ENCODE peak calls at places on chromosome 10, in four cellular contexts. M, E, U and Y are unnamed samples.

GRCh38 chr10:52778511-52779392 is 6.2 kb upstream of the MBL2 start:
- DNase-seq in U (peak), M (peak), E (no peak), Y (peak)

GRCh38 chr10:12340937-12341336 is 8.4 kb upstream of the CAMK1D start:
- DNase-seq in U (no peak), M (no peak), E (no peak), Y (no peak)

GRCh38 chr10:125102821-125103220 is 57.5 kb downstream of the CTBP2 start:
- DNase-seq in E (peak), U (no peak), M (no peak), Y (no peak)

GRCh38 chr10:112269266-112269665 is 13.9 kb upstream of the TECTB start:
- DNase-seq in E (no peak), M (no peak), U (no peak), Y (no peak)

GRCh38 chr10:43809211-43809930 is 160.7 kb upstream of the ZNF32 start:
- DNase-seq in E (no peak), M (peak), U (peak), Y (peak)

GRCh38 chr10:82552273-82552672 is 677.3 kb downstream of the NRG3 start:
- DNase-seq in E (no peak), M (no peak), U (no peak), Y (no peak)

GRCh38 chr10:97673736-97674525 is 13.1 kb downstream of the AVPI1 start:
- DNase-seq in M (peak), E (no peak), U (peak), Y (no peak)

GRCh38 chr10:98349508-98349922 is 65.5 kb downstream of the PYROXD2 start:
- DNase-seq in U (peak), M (peak), E (peak), Y (no peak)

GRCh38 chr10:16440396-16441105 is 3.7 kb downstream of the PTER start:
- DNase-seq in E (no peak), M (no peak), U (peak), Y (no peak)

GRCh38 chr10:113894581-113894980 is 40.1 kb downstream of the NHLRC2 start:
- DNase-seq in E (no peak), M (no peak), U (no peak), Y (no peak)

GRCh38 chr10:80582561-80582960 is 44.9 kb downstream of the SH2D4B start:
- DNase-seq in U (no peak), E (no peak), M (no peak), Y (peak)

GRCh38 chr10:91144961-91145360 is 75.5 kb upstream of the PCGF5 start:
- DNase-seq in E (no peak), U (no peak), M (no peak), Y (no peak)

GRCh38 chr10:132115736-132116135 is 50.0 kb downstream of the JAKMIP3 start:
- DNase-seq in E (no peak), M (no peak), U (peak), Y (no peak)

GRCh38 chr10:82762641-82763040 is 887.6 kb downstream of the NRG3 start:
- DNase-seq in M (no peak), U (no peak), E (no peak), Y (no peak)

GRCh38 chr10:100006241-100006886 is 3.4 kb downstream of the DNMBP start:
- DNase-seq in E (no peak), U (peak), M (peak), Y (no peak)

GRCh38 chr10:43573250-43574034 is 974 bp downstream of the ZNF239 start:
- DNase-seq in U (peak), M (peak), E (no peak), Y (no peak)

GRCh38 chr10:23021430-23021829 is 73.9 kb upstream of the MSRB2 start:
- DNase-seq in E (no peak), M (no peak), U (no peak), Y (no peak)

GRCh38 chr10:11617233-11617632 is 5.8 kb upstream of the USP6NL start:
- DNase-seq in U (no peak), M (no peak), E (no peak), Y (no peak)

GRCh38 chr10:51289519-51289918 is 215.2 kb downstream of the PRKG1 start:
- DNase-seq in U (no peak), M (no peak), E (no peak), Y (no peak)

GRCh38 chr10:132337019-132337418 is 5.0 kb downstream of the LRRC27 start:
- DNase-seq in M (peak), U (no peak), E (no peak), Y (no peak)

GRCh38 chr10:69888882-69889584 is 87.3 kb downstream of the COL13A1 start:
- DNase-seq in M (no peak), U (no peak), E (no peak), Y (no peak)

GRCh38 chr10:119025336-119025735 is 4.2 kb upstream of the NANOS1 start:
- DNase-seq in U (peak), M (peak), E (no peak), Y (peak)

GRCh38 chr10:101567165-101568006 is 20.7 kb downstream of the POLL start:
- DNase-seq in M (no peak), U (no peak), E (peak), Y (no peak)

GRCh38 chr10:101569838-101570763 is 18.0 kb downstream of the POLL start:
- DNase-seq in M (peak), U (peak), E (peak), Y (peak)

GRCh38 chr10:101570764-101571572 is 17.1 kb downstream of the POLL start:
- DNase-seq in U (no peak), M (no peak), E (no peak), Y (no peak)

GRCh38 chr10:101568054-101568745 is 19.9 kb downstream of the POLL start:
- DNase-seq in M (no peak), E (peak), U (no peak), Y (no peak)

DNA sequence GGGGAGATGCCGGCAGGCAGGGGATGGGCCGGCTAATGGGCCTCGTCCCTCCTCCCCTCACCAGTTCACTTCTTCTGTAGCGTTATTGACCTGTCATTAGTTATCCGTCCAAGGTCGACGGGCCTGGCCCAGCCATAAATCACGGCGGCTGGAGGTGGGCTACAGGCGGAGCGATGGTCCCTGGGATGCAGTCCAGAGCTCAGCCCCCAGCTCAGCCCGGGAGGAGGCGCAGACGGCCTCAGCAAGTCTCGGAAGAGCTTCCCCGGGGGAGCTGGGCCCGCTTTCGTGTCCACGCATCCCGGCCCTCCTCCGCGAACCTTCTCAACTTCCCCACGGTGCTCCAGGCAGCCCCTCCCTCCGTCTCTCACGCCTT is 18.6 kb downstream of the POLL start:
- DNase-seq in E (peak), U (no peak), M (no peak), Y (no peak)
- H3K4me3 ChIP-seq in E (no peak), U (no peak), M (peak), Y (peak)

GRCh38 chr10:35821339-35821911 is 179.3 kb upstream of the FZD8 start:
- DNase-seq in M (peak), U (no peak), E (no peak), Y (peak)

GRCh38 chr10:35819736-35820135 is 177.6 kb upstream of the FZD8 start:
- DNase-seq in E (no peak), U (no peak), M (no peak), Y (peak)

GRCh38 chr10:35819011-35819410 is 176.9 kb upstream of the FZD8 start:
- DNase-seq in M (no peak), U (no peak), E (no peak), Y (no peak)

GRCh38 chr10:35824704-35825103 is 182.6 kb upstream of the FZD8 start:
- DNase-seq in U (no peak), E (no peak), M (no peak), Y (peak)

DNA sequence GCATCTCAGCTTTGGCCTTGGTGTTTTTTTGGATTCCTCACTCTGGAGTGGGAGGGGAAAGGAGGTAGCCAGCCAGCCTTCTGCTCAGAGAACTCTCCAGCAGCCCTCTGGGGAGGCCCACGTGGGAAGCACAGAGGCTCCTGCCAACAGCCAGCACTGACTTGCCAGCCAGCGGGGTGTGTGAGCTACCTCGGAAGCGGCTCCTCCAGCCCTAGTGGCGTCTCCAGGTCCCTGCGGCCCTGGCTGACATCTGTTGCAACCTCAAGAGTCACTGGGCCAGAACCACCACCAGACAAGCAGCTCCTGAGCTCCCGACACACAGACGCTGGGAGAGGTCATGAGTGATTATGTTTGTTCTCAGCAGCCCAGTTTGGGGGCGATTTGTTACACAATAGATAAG is 180.2 kb upstream of the FZD8 start:
- DNase-seq in M (peak), E (peak), U (peak), Y (no peak)
- TF ChIP-seq CTCF in M (peak), E (no peak), U (peak), Y (peak)

DNA sequence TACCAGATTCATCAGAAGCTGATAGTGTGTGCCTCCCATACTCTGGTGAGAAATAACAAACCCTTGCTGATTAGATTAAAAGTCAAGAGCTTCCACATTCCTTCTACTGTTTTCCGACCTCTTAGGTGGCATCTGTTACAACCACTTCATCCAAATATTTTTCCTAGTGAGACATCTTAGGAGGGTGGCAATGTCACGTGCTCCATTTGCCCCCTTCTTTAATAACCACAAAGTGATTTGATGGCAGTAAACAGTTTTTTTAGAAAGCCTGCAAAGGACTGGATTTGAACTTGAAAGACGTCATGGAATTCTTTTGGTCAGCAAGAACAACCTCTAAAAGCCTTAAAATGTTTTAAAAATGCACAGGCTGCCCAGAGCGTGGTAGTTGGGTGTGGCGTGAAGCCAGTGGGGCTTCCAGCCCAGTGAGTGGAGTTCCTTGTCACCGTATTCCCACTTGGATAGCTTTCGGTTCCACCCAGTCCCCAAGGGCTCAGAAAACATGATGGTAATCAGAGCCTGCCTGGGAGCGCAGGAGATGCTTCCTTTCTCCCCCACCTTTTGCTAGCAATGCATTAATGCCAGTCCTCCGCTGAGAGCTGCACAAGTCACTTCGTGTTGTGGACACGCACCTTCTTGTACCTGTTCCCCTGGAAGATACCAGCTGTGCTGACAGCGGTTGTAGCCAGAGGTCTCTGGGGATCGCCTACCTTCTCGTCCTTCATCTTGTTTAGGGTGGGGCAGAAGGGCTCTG is 256.4 kb downstream of the KIAA1217 start:
- DNase-seq in U (peak), E (no peak), M (peak), Y (no peak)
- H3K4me3 ChIP-seq in U (no peak), E (no peak), M (no peak), Y (no peak)

GRCh38 chr10:20855398-20856038 is 41.6 kb downstream of the NEBL start:
- DNase-seq in E (no peak), U (peak), M (peak), Y (no peak)
- TF ChIP-seq CTCF in E (no peak), U (peak), M (peak), Y (peak)

DNA sequence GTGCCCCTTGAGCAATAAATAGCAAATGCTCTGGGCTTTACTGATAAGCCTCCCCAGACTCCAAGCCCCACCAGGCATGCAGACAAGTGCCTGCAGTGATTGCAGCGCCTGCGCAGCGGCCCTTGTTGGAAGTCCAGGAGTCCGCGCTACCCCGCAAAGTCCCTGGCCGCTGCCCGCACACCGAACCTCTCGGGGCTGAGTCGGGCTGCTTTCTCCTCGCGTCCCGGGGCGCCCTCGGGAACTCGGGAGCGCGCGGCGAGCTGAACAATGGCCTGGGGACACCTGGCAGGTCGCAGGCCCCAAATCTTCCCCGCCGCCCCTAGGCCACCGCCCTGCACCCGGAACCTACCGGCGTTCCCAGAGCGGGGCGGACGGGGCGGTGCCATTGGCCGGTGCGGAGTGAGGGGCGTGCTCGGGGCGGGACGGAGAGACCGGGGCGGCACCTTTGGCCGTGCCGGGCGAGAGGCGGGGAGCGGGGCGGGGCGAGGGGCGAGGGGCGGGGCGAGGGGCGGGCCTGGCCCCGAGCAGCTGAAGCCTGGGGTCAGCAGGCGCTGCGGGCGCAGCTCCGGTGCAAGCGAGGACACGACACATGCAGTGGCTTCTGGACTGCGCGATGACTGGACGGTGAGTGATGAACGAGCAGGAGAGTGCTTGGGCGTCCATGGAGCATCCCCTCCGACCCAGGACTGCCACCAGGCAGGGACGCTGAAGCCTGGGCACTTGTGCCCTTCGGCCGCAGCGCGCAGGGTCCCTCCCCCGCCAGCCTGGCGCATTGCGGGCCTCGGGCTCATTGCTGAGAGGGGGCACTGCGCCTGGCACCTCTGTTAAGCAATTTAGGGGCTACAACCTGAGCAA is at the start of gene RASSF4:
- DNase-seq in M (peak), E (peak), U (peak), Y (peak)
- H3K4me3 ChIP-seq in M (peak), E (peak), U (peak), Y (peak)